ENCODE peak calls at places on chromosomes 6 and 20, in five cellular contexts. V, W, Q, J and N are unnamed samples.

GRCh38 chr6:158000530-158001307 is 19.1 kb downstream of the SYNJ2 start:
- DNase-seq in Q (peak; percentile 49), V (no peak), W (no peak), J (no peak), N (no peak)

GRCh38 chr6:148857817-148858390 is 111.1 kb downstream of the UST start:
- DNase-seq in J (no peak), W (no peak), Q (no peak), V (no peak), N (no peak)

GRCh38 chr6:113824411-113824810 is 32.7 kb upstream of the MARCKS start:
- DNase-seq in Q (no peak), V (no peak), W (no peak), J (no peak), N (no peak)

GRCh38 chr6:57193177-57193576 is 21.1 kb downstream of the BAG2 start:
- DNase-seq in W (no peak), V (no peak), J (no peak), Q (no peak), N (no peak)

GRCh38 chr20:10609726-10610125 is 64.1 kb downstream of the JAG1 start:
- DNase-seq in Q (no peak), V (no peak), W (no peak), J (no peak), N (no peak)

GRCh38 chr6:53496797-53497196 is 48.1 kb downstream of the GCLC start:
- DNase-seq in Q (no peak), V (no peak), J (no peak), W (peak; percentile 8), N (no peak)

GRCh38 chr6:155676346-155676745 is 220.7 kb upstream of the NOX3 start:
- DNase-seq in Q (no peak), J (no peak), W (no peak), V (no peak), N (no peak)

GRCh38 chr20:10893331-10893730 is 219.5 kb upstream of the JAG1 start:
- DNase-seq in W (no peak), Q (no peak), J (no peak), V (no peak), N (no peak)

GRCh38 chr6:85408039-85408438 is 41.8 kb upstream of the NT5E start:
- DNase-seq in J (no peak), W (no peak), V (no peak), Q (no peak), N (no peak)

GRCh38 chr6:2432258-2432657 is 186.9 kb upstream of the GMDS start:
- DNase-seq in W (no peak), Q (no peak), V (peak; percentile 26), J (no peak), N (no peak)

GRCh38 chr20:18058661-18059467 is 1.1 kb upstream of the OVOL2 start:
- DNase-seq in Q (no peak), W (no peak), V (peak; percentile 16), J (peak; percentile 47), N (no peak)

GRCh38 chr20:1784586-1784985 is 110.6 kb upstream of the SIRPA start:
- DNase-seq in J (no peak), V (no peak), Q (no peak), W (no peak), N (no peak)

GRCh38 chr20:45450097-45450818 is 19.3 kb upstream of the WFDC2 start:
- DNase-seq in V (peak; percentile 31), Q (no peak), W (peak; percentile 32), J (peak; percentile 41), N (no peak)

GRCh38 chr6:120354452-120355098 is 979.7 kb downstream of the TBC1D32 start:
- DNase-seq in J (no peak), Q (no peak), V (no peak), W (no peak), N (no peak)

GRCh38 chr6:11938285-11938890 is 73.7 kb upstream of the HIVEP1 start:
- DNase-seq in Q (no peak), J (no peak), W (no peak), V (no peak), N (no peak)
- TF ChIP-seq POLR2AphosphoS5 in Q (peak; percentile 31), J (no peak), W (no peak), V (no peak), N (no peak)

DNA sequence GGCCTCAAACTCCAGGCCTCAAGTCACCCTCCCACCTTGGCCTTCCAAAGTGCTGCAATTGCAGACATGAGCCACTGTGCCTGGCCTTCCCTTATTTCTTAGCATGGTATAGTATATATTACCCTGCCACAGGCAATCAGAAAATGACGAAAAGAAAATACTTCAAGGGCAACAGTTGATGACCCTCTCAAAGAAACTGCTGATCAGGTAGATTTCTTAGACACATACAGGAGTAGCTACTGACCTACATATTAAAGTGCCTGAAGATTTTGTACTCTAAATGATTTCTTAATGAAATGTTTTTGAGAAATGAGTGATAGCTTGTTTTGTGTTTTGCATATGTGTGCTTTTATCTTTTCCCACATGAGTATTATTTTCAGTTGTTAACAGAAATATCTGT is 4.6 kb downstream of the SLC35F1 start:
- DNase-seq in Q (no peak), V (no peak), J (no peak), W (no peak), N (no peak)
- TF ChIP-seq POLR2AphosphoS5 in Q (no peak), V (no peak), J (no peak), W (no peak), N (no peak)

GRCh38 chr20:62625921-62626547 is 16.3 kb upstream of the SLCO4A1 start:
- DNase-seq in W (no peak), V (no peak), J (no peak), Q (no peak), N (no peak)

GRCh38 chr20:62625516-62625915 is 16.8 kb upstream of the SLCO4A1 start:
- DNase-seq in Q (no peak), J (no peak), V (no peak), W (no peak), N (no peak)

GRCh38 chr20:62624325-62624690 is 18.0 kb upstream of the SLCO4A1 start:
- DNase-seq in Q (peak; percentile 93), W (no peak), J (no peak), V (no peak), N (peak; percentile 78)

GRCh38 chr20:62623488-62624324 is 18.6 kb upstream of the SLCO4A1 start:
- DNase-seq in J (peak; percentile 93), V (peak; percentile 73), Q (peak; percentile 99), W (peak; percentile 72), N (peak; percentile 99)

GRCh38 chr20:62624719-62625455 is 17.4 kb upstream of the SLCO4A1 start:
- DNase-seq in V (no peak), Q (peak; percentile 88), J (no peak), W (no peak), N (no peak)
- TF ChIP-seq POLR2AphosphoS5 in V (no peak), Q (peak; percentile 62), J (no peak), W (no peak), N (no peak)

DNA sequence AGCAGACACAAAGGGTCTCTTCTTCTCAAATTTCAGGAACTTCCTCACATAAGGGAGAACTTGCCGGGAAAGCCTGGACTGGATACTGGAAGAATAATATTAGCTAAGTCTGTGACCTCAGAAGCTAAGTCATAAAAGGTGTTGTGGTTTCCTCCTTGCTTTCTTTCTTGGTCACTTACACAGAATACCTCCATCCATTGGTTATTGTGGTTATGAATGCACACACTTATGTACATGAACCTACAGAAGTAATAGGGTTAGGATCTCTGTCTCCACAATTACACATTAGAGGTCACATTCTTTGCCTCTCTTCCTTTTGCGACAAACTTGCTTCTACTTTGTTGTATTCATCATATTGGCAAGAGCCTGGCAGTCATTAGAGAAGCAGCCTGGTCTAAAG is 40.4 kb downstream of the ZNF391 start:
- DNase-seq in Q (no peak), W (no peak), J (no peak), V (no peak), N (no peak)
- TF ChIP-seq POLR2AphosphoS5 in Q (no peak), W (no peak), J (no peak), V (no peak), N (no peak)